ENCODE peak calls at places on chromosomes 7 and 10, in eight cellular contexts. U, D, R, L, M, P, V and N are unnamed samples. For H3K27me3 and H3K4me1, the result is how much of the 10 kb centered on the place peaks cover.

GRCh38 chr7:43377196-43377935 is 205.5 kb upstream of the STK17A start:
- DNase-seq in U (no peak), D (no peak), V (no peak), M (no peak), R (no peak), L (no peak), P (no peak), N (no peak)

GRCh38 chr10:71435571-71436267 is 39.0 kb downstream of the CDH23 start:
- DNase-seq in M (peak), V (peak), P (no peak), R (peak), D (no peak), L (no peak), U (peak), N (peak)

GRCh38 chr10:112280205-112280921 is 2.8 kb upstream of the TECTB start:
- DNase-seq in D (no peak), M (no peak), U (no peak), V (no peak), L (no peak), P (no peak), R (no peak), N (no peak)

GRCh38 chr10:66187096-66187733 is 738.6 kb upstream of the LRRTM3 start:
- DNase-seq in V (no peak), R (no peak), L (no peak), U (no peak), D (no peak), M (no peak), P (no peak), N (no peak)

GRCh38 chr7:7438851-7439250 is 96.8 kb downstream of the COL28A1 start:
- DNase-seq in R (no peak), M (no peak), P (no peak), U (no peak), D (no peak), L (peak), V (no peak), N (no peak)

GRCh38 chr10:21399392-21400015 is 126.0 kb downstream of the SKIDA1 start:
- DNase-seq in P (no peak), L (no peak), M (no peak), D (no peak), U (no peak), R (no peak), V (no peak), N (no peak)

GRCh38 chr7:82699773-82700186 is 256.2 kb upstream of the CACNA2D1 start:
- DNase-seq in V (peak), P (no peak), R (no peak), U (no peak), D (no peak), M (no peak), L (peak), N (no peak)

GRCh38 chr10:70575874-70576802 is 26.4 kb downstream of the PRF1 start:
- DNase-seq in U (no peak), P (peak), V (peak), D (peak), M (peak), R (peak), L (peak), N (peak)

GRCh38 chr7:49091089-49091488 is 166.7 kb downstream of the CDC14C start:
- DNase-seq in P (no peak), D (no peak), V (no peak), M (no peak), U (no peak), L (no peak), R (no peak), N (no peak)

GRCh38 chr7:92485974-92486373 is 8.2 kb upstream of the ERVW-1 start:
- DNase-seq in V (peak), D (no peak), R (no peak), M (no peak), U (no peak), L (no peak), P (no peak), N (no peak)

GRCh38 chr7:91653257-91653656 is 227.2 kb downstream of the MTERF1 start:
- DNase-seq in M (no peak), R (no peak), V (no peak), D (no peak), U (no peak), P (no peak), L (no peak), N (no peak)

GRCh38 chr7:94649313-94649924 is 6.5 kb downstream of the SGCE start:
- DNase-seq in U (no peak), L (no peak), V (no peak), P (no peak), D (no peak), M (no peak), R (no peak), N (no peak)

GRCh38 chr10:14200645-14201534 is 129.8 kb downstream of the FRMD4A start:
- DNase-seq in M (peak), U (no peak), L (no peak), R (no peak), V (peak), D (peak), P (no peak), N (no peak)

GRCh38 chr7:64504581-64505120 is 58.2 kb downstream of the ZNF680 start:
- DNase-seq in R (no peak), V (no peak), P (no peak), L (no peak), D (no peak), M (peak), U (no peak), N (no peak)

GRCh38 chr7:148261523-148261922 is 329.0 kb upstream of the C7orf33 start:
- DNase-seq in L (no peak), D (no peak), P (no peak), M (no peak), U (no peak), V (no peak), R (no peak), N (no peak)

GRCh38 chr7:132782777-132783633 is 206.7 kb upstream of the PLXNA4 start:
- DNase-seq in M (no peak), D (no peak), R (no peak), P (no peak), U (no peak), V (no peak), L (no peak), N (no peak)

GRCh38 chr10:58412502-58412961 is 27.3 kb downstream of the TFAM start:
- DNase-seq in U (no peak), D (no peak), L (no peak), R (no peak), P (no peak), V (no peak), M (no peak), N (no peak)

GRCh38 chr7:98867271-98867701 is 2.5 kb downstream of the TMEM130 start:
- DNase-seq in M (peak), U (peak), V (no peak), D (no peak), L (no peak), P (no peak), R (no peak), N (no peak)

GRCh38 chr7:149494738-149495368 is 2.8 kb downstream of the ZNF746 start:
- DNase-seq in D (no peak), P (no peak), V (no peak), M (no peak), U (no peak), L (no peak), R (no peak), N (no peak)

DNA sequence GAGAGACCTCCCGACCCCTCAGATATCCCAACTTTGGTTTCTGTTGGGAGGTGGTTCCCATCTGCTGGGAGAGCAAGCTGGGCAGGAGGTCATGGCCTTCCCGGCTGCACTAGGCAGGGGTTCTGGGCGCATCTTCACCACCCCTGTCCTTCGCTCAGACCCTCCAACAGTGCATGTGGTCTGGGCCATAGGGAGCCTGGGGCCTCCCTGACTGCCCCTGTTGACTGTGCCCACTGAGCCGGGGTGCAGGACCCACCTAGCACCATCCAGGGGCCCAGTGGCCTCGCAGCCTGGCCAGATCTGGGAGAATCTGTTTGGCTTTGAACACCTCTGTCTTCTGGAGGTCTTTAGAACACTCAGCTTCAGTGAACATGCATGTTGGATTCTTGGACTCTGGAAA is 18.7 kb upstream of the INMT start:
- DNase-seq in D (no peak), M (no peak), R (no peak), U (no peak), L (no peak), V (no peak), P (no peak), N (no peak)
- H3K27me3 ChIP-seq in D (under half), M (half or more), R (under half), U (under half), L (under half), V (under half), P (under half), N (under half)

DNA sequence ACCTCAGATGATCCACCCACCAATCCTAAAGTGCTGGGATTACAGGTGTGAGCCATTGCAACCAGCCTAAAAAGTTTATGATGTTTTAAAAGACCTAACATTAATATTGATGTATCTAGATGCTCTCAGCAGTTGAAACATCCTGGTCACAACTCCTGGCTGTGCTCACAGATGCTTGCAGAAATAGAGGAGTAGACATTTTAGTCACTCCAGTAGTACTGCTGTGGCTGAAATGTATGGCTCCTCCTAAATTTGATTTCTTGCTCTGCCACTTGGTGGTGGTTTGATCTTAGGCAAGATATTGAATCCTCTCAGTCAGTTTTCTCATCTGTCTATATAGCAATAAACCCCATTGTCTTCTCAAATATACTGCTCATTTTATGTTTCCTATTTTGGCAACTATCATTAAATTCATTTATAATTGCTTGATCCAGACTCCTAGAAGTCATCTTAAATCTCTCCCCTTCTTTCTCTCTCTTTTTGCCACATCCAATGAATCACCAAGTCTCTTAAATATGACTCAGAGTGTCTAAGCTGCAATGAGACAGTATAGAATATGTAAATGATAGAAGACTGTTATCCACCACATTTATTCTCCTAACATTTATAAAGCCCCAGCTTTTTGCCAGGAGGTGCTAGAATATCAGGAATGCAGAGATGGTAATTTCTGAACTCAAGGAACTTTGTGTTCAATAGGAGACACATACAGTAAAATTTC is 78.1 kb upstream of the NRBF2 start:
- DNase-seq in L (no peak), R (no peak), U (no peak), P (no peak), V (no peak), M (no peak), D (no peak), N (no peak)
- H3K4me3 ChIP-seq in L (no peak), R (no peak), U (no peak), P (no peak), V (no peak), M (no peak), D (no peak), N (no peak)

DNA sequence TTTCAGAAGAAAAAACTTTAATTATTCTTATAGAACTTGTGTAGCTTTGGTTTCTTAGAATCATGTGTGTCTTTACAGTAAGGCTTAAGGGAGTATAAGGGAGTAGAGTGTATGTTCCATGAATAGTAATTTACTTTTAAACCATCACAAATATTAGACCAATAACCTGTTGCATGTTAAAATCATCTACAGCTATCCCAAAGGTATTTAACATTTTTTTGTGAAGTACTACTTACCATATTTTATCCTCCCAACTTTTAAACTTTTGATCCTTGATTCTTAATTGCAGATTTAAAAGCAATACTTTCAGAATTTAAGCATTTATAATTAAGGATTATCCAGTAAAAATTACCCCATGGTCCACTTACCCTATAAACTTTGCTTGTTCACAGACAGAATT is 6.0 kb downstream of the GLI3 start:
- DNase-seq in V (no peak), M (no peak), R (no peak), P (no peak), D (no peak), L (no peak), U (no peak), N (no peak)
- H3K4me1 ChIP-seq in V (under half), M (under half), R (under half), P (under half), D (under half), L (under half), U (under half), N (under half)

GRCh38 chr10:124097883-124098282 is 4.5 kb upstream of the CHST15 start:
- DNase-seq in D (no peak), L (no peak), V (no peak), R (no peak), U (no peak), P (no peak), M (no peak), N (no peak)
- H3K27me3 ChIP-seq in D (under half), L (under half), V (under half), R (half or more), U (under half), P (under half), M (under half), N (under half)

DNA sequence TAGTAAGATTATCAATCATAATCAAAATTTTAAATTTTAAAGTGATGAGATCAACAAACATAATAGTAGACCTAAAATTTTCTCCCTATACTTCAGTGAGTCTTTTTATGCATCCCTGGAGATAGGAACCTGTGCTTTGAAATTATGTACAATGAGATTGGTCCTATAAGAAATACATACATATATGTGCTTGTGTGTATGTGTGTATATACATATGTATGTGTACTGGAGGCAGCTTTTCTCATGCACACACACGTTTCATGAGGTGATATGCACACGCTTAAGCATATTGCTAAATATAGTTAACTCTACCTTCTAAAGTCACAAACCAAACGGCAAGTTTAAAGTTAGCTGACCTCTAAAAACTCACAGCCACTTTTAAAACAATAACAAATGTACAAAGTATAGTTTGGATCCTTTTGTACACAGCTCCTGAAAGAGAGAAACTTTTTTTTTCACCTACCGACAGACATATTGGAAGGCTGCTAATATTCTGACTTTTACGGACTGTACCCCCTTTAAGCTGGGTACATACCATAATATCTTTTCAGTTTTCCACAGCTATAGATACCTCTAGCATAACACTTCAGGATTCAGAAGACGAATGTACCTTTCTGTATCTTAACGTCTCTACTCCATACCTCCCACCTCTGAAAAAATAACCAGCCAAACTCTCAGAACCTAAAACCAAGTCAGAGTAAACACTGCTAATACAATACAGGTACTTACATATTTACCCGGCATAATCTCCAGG is 3.3 kb downstream of the ITGB1 start:
- DNase-seq in R (no peak), U (no peak), V (no peak), L (no peak), P (no peak), D (no peak), M (no peak), N (no peak)
- H3K4me3 ChIP-seq in R (peak), U (peak), V (peak), L (no peak), P (peak), D (peak), M (peak), N (peak)

GRCh38 chr10:80195046-80195574 is 10.2 kb downstream of the ANXA11 start:
- DNase-seq in L (no peak), P (no peak), R (no peak), U (no peak), D (no peak), V (no peak), M (no peak), N (no peak)
- H3K4me1 ChIP-seq in L (half or more), P (half or more), R (half or more), U (half or more), D (half or more), V (half or more), M (under half), N (under half)

GRCh38 chr10:100736809-100737358 is 8.5 kb upstream of the PAX2 start:
- DNase-seq in V (no peak), U (peak), M (no peak), D (no peak), R (no peak), L (no peak), P (no peak), N (no peak)

GRCh38 chr10:100736144-100736808 is 9.1 kb upstream of the PAX2 start:
- DNase-seq in D (no peak), P (no peak), M (no peak), L (no peak), V (no peak), R (no peak), U (peak), N (no peak)

GRCh38 chr10:100734295-100735086 is 10.9 kb upstream of the PAX2 start:
- DNase-seq in U (peak), L (no peak), R (no peak), M (peak), P (no peak), D (no peak), V (no peak), N (no peak)

GRCh38 chr10:100735087-100735344 is 10.4 kb upstream of the PAX2 start:
- DNase-seq in P (no peak), R (no peak), U (no peak), V (no peak), M (no peak), L (no peak), D (no peak), N (no peak)

GRCh38 chr10:100735345-100736143 is 9.8 kb upstream of the PAX2 start:
- DNase-seq in M (peak), V (no peak), R (no peak), P (no peak), L (no peak), D (no peak), U (peak), N (no peak)
- H3K27me3 ChIP-seq in M (half or more), V (half or more), R (half or more), P (half or more), L (under half), D (half or more), U (under half), N (half or more)

GRCh38 chr10:2978574-2979266 is 88.6 kb upstream of the PFKP start:
- DNase-seq in U (no peak), V (no peak), D (no peak), L (no peak), M (no peak), R (no peak), P (no peak), N (no peak)
- H3K4me3 ChIP-seq in U (no peak), V (no peak), D (no peak), L (no peak), M (no peak), R (no peak), P (no peak), N (no peak)